ENCODE peak calls at places on chromosomes 12 and 14, in six cellular contexts. One of them, this sample, is unnamed.

GRCh38 chr14:74596747-74597456 is 15.1 kb downstream of the LTBP2 start:
- DNase-seq in foreskin fibroblast: peak
- DNase-seq in pons: no peak
- DNase-seq in amniotic stem cell: no peak
- DNase-seq in CD8-positive, alpha-beta T cell: no peak
- DNase-seq in sciatic nerve: no peak
- DNase-seq in this sample: no peak

GRCh38 chr12:93857279-93857894 is 180.2 kb downstream of the CRADD start:
- DNase-seq in CD8-positive, alpha-beta T cell: no peak
- DNase-seq in sciatic nerve: no peak
- DNase-seq in pons: no peak
- DNase-seq in amniotic stem cell: no peak
- DNase-seq in foreskin fibroblast: peak
- DNase-seq in this sample: no peak

GRCh38 chr12:26803552-26803951 is 29.4 kb downstream of the ITPR2 start:
- DNase-seq in CD8-positive, alpha-beta T cell: no peak
- DNase-seq in foreskin fibroblast: no peak
- DNase-seq in sciatic nerve: no peak
- DNase-seq in pons: no peak
- DNase-seq in amniotic stem cell: no peak
- DNase-seq in this sample: no peak

GRCh38 chr12:55700255-55701018 is 7.3 kb downstream of the ITGA7 start:
- DNase-seq in CD8-positive, alpha-beta T cell: no peak
- DNase-seq in pons: no peak
- DNase-seq in amniotic stem cell: no peak
- DNase-seq in foreskin fibroblast: no peak
- DNase-seq in sciatic nerve: no peak
- DNase-seq in this sample: no peak

GRCh38 chr12:114853003-114853529 is 169.1 kb upstream of the TBX3 start:
- DNase-seq in CD8-positive, alpha-beta T cell: no peak
- DNase-seq in foreskin fibroblast: peak
- DNase-seq in pons: no peak
- DNase-seq in amniotic stem cell: no peak
- DNase-seq in sciatic nerve: no peak
- DNase-seq in this sample: no peak

GRCh38 chr14:75995372-75996041 is 9.9 kb downstream of the IFT43 start:
- DNase-seq in amniotic stem cell: no peak
- DNase-seq in foreskin fibroblast: peak
- DNase-seq in sciatic nerve: no peak
- DNase-seq in CD8-positive, alpha-beta T cell: no peak
- DNase-seq in pons: no peak
- DNase-seq in this sample: no peak

GRCh38 chr12:56759270-56759908 is 3.7 kb upstream of the HSD17B6 start:
- DNase-seq in foreskin fibroblast: no peak
- DNase-seq in amniotic stem cell: no peak
- DNase-seq in pons: no peak
- DNase-seq in sciatic nerve: no peak
- DNase-seq in CD8-positive, alpha-beta T cell: no peak
- DNase-seq in this sample: no peak

GRCh38 chr12:122862872-122863701 is 27.8 kb downstream of the HIP1R start:
- DNase-seq in pons: no peak
- DNase-seq in CD8-positive, alpha-beta T cell: no peak
- DNase-seq in foreskin fibroblast: no peak
- DNase-seq in amniotic stem cell: no peak
- DNase-seq in sciatic nerve: peak
- DNase-seq in this sample: no peak

GRCh38 chr12:92995258-92995905 is 66.3 kb upstream of the EEA1 start:
- DNase-seq in pons: no peak
- DNase-seq in sciatic nerve: no peak
- DNase-seq in foreskin fibroblast: no peak
- DNase-seq in CD8-positive, alpha-beta T cell: no peak
- DNase-seq in amniotic stem cell: no peak
- DNase-seq in this sample: no peak

GRCh38 chr12:53431187-53431586 is 7.5 kb downstream of the AMHR2 start:
- DNase-seq in CD8-positive, alpha-beta T cell: no peak
- DNase-seq in foreskin fibroblast: no peak
- DNase-seq in sciatic nerve: no peak
- DNase-seq in amniotic stem cell: no peak
- DNase-seq in pons: no peak
- DNase-seq in this sample: no peak

GRCh38 chr14:105495101-105495989 is 4.3 kb downstream of the TEDC1 start:
- DNase-seq in pons: no peak
- DNase-seq in foreskin fibroblast: no peak
- DNase-seq in amniotic stem cell: no peak
- DNase-seq in sciatic nerve: peak
- DNase-seq in CD8-positive, alpha-beta T cell: no peak
- DNase-seq in this sample: peak

GRCh38 chr14:49863483-49864262 is 11.1 kb upstream of the NEMF start:
- DNase-seq in CD8-positive, alpha-beta T cell: no peak
- DNase-seq in pons: no peak
- DNase-seq in sciatic nerve: no peak
- DNase-seq in foreskin fibroblast: no peak
- DNase-seq in amniotic stem cell: no peak
- DNase-seq in this sample: peak

GRCh38 chr14:37753459-37753858 is 158.0 kb downstream of the TTC6 start:
- DNase-seq in sciatic nerve: no peak
- DNase-seq in foreskin fibroblast: no peak
- DNase-seq in pons: no peak
- DNase-seq in amniotic stem cell: no peak
- DNase-seq in CD8-positive, alpha-beta T cell: no peak
- DNase-seq in this sample: no peak

GRCh38 chr12:71477046-71477445 is 37.4 kb downstream of the LGR5 start:
- DNase-seq in pons: no peak
- DNase-seq in foreskin fibroblast: no peak
- DNase-seq in amniotic stem cell: no peak
- DNase-seq in CD8-positive, alpha-beta T cell: no peak
- DNase-seq in sciatic nerve: no peak
- DNase-seq in this sample: no peak

GRCh38 chr14:94390372-94391086 is 2.1 kb upstream of the SERPINA1 start:
- DNase-seq in foreskin fibroblast: no peak
- DNase-seq in amniotic stem cell: no peak
- DNase-seq in sciatic nerve: peak
- DNase-seq in CD8-positive, alpha-beta T cell: no peak
- DNase-seq in pons: peak
- DNase-seq in this sample: no peak

GRCh38 chr14:85060116-85060515 is 469.8 kb upstream of the FLRT2 start:
- DNase-seq in CD8-positive, alpha-beta T cell: no peak
- DNase-seq in foreskin fibroblast: no peak
- DNase-seq in amniotic stem cell: no peak
- DNase-seq in pons: no peak
- DNase-seq in sciatic nerve: no peak
- DNase-seq in this sample: no peak

GRCh38 chr12:56880416-56881035 is 53.7 kb downstream of the SDR9C7 start:
- DNase-seq in sciatic nerve: no peak
- DNase-seq in amniotic stem cell: no peak
- DNase-seq in CD8-positive, alpha-beta T cell: no peak
- DNase-seq in pons: no peak
- DNase-seq in foreskin fibroblast: no peak
- DNase-seq in this sample: no peak

GRCh38 chr12:54624316-54625279 is 10.1 kb downstream of the LACRT start:
- DNase-seq in pons: no peak
- DNase-seq in amniotic stem cell: no peak
- DNase-seq in sciatic nerve: no peak
- DNase-seq in foreskin fibroblast: no peak
- DNase-seq in CD8-positive, alpha-beta T cell: no peak
- DNase-seq in this sample: no peak

GRCh38 chr14:52015411-52016030 is 26.2 kb downstream of the RTRAF start:
- DNase-seq in pons: peak
- DNase-seq in sciatic nerve: no peak
- DNase-seq in amniotic stem cell: no peak
- DNase-seq in CD8-positive, alpha-beta T cell: no peak
- DNase-seq in foreskin fibroblast: no peak
- DNase-seq in this sample: peak

GRCh38 chr12:49956663-49957569 is 4.8 kb upstream of the AQP5 start:
- DNase-seq in foreskin fibroblast: no peak
- DNase-seq in amniotic stem cell: no peak
- DNase-seq in CD8-positive, alpha-beta T cell: no peak
- DNase-seq in sciatic nerve: no peak
- DNase-seq in pons: no peak
- DNase-seq in this sample: no peak

GRCh38 chr12:77133566-77133965 is 68.2 kb upstream of the E2F7 start:
- DNase-seq in sciatic nerve: peak
- DNase-seq in amniotic stem cell: no peak
- DNase-seq in pons: no peak
- DNase-seq in CD8-positive, alpha-beta T cell: no peak
- DNase-seq in foreskin fibroblast: no peak
- DNase-seq in this sample: no peak

GRCh38 chr14:37658174-37658573 is 62.7 kb downstream of the TTC6 start:
- DNase-seq in foreskin fibroblast: no peak
- DNase-seq in pons: no peak
- DNase-seq in sciatic nerve: no peak
- DNase-seq in CD8-positive, alpha-beta T cell: no peak
- DNase-seq in amniotic stem cell: no peak
- DNase-seq in this sample: no peak